ENCODE peak calls at places on chromosomes 7 and 10, in four cellular contexts. L, C, M and F are unnamed samples.
A peak's percentile ranks its signal among the peaks of the same experiment; 100 is the strongest.

GRCh38 chr7:94559972-94560371 is 50.4 kb downstream of the CASD1 start:
- DNase-seq in C (peak; percentile 83), L (no peak), M (no peak), F (no peak)

GRCh38 chr7:494261-494687 is 25.4 kb downstream of the PDGFA start:
- DNase-seq in L (peak; percentile 96), C (no peak), M (peak; percentile 74), F (no peak)

GRCh38 chr10:67772894-67773511 is 65.0 kb downstream of the DNAJC12 start:
- DNase-seq in L (no peak), M (no peak), C (no peak), F (peak; percentile 90)

GRCh38 chr7:55214707-55215106 is 150.4 kb upstream of the LANCL2 start:
- DNase-seq in M (no peak), L (no peak), C (no peak), F (no peak)

GRCh38 chr10:108307925-108308312 is 1143.4 kb upstream of the SORCS1 start:
- DNase-seq in C (no peak), L (no peak), M (no peak), F (no peak)

GRCh38 chr10:46240684-46241565 is 45.9 kb upstream of the ANTXRL start:
- DNase-seq in M (no peak), C (no peak), L (no peak), F (no peak)

GRCh38 chr7:84043661-84044191 is 150.9 kb downstream of the SEMA3A start:
- DNase-seq in M (no peak), L (no peak), C (peak; percentile 88), F (no peak)

GRCh38 chr10:67668448-67668847 is 27.5 kb downstream of the CTNNA3 start:
- DNase-seq in C (peak; percentile 3), L (no peak), M (no peak), F (no peak)

GRCh38 chr10:60910543-60910942 is 33.4 kb downstream of the RHOBTB1 start:
- DNase-seq in C (no peak), L (no peak), M (no peak), F (no peak)

GRCh38 chr7:92135100-92135429 is 788 bp upstream of the CYP51A1 start:
- DNase-seq in M (peak; percentile 44), C (peak; percentile 40), L (peak; percentile 53), F (no peak)

GRCh38 chr7:51824050-51824449 is 507.4 kb upstream of the COBL start:
- DNase-seq in C (no peak), M (no peak), L (no peak), F (no peak)

GRCh38 chr7:22723642-22724041 is 3.4 kb upstream of the IL6 start:
- DNase-seq in L (no peak), C (no peak), M (peak; percentile 2), F (no peak)

GRCh38 chr10:108358912-108359311 is 1194.4 kb upstream of the SORCS1 start:
- DNase-seq in L (peak; percentile 4), M (no peak), C (peak; percentile 2), F (peak; percentile 13)

GRCh38 chr7:82677493-82677892 is 233.9 kb upstream of the CACNA2D1 start:
- DNase-seq in C (no peak), M (no peak), L (no peak), F (no peak)

GRCh38 chr7:51103718-51104117 is 212.9 kb downstream of the COBL start:
- DNase-seq in L (no peak), C (no peak), M (no peak), F (no peak)

GRCh38 chr7:107592361-107593024 is 12.4 kb downstream of the BCAP29 start:
- DNase-seq in M (no peak), C (no peak), L (no peak), F (no peak)

GRCh38 chr10:178208-178607 is 43.0 kb downstream of the ZMYND11 start:
- DNase-seq in L (peak; percentile 36), M (peak; percentile 12), C (peak; percentile 14), F (no peak)

GRCh38 chr7:93715234-93715633 is 140.7 kb upstream of the CALCR start:
- DNase-seq in M (peak; percentile 56), C (peak; percentile 34), L (peak; percentile 33), F (no peak)

GRCh38 chr10:43667317-43667731 is 18.6 kb upstream of the ZNF32 start:
- DNase-seq in L (peak; percentile 86), C (no peak), M (peak; percentile 69), F (no peak)

GRCh38 chr10:124534231-124534798 is 72.7 kb downstream of the LHPP start:
- DNase-seq in M (no peak), L (no peak), C (no peak), F (no peak)

GRCh38 chr10:112349521-112350085 is 24.3 kb upstream of the ACSL5 start:
- DNase-seq in L (no peak), M (no peak), C (no peak), F (no peak)

GRCh38 chr7:137343483-137343841 is at the start of gene PTN:
- DNase-seq in L (peak; percentile 58), C (no peak), M (no peak), F (no peak)

GRCh38 chr7:142030846-142031245 is 35.2 kb downstream of the MGAM start:
- DNase-seq in L (no peak), M (no peak), C (no peak), F (no peak)

GRCh38 chr10:43120948-43121290 is 17.3 kb upstream of the CSGALNACT2 start:
- DNase-seq in C (no peak), M (no peak), L (no peak), F (peak; percentile 56)

GRCh38 chr7:51256916-51257315 is 59.7 kb downstream of the COBL start:
- DNase-seq in L (no peak), M (no peak), C (no peak), F (no peak)

GRCh38 chr7:8189615-8190014 is 72.4 kb downstream of the ICA1 start:
- DNase-seq in C (no peak), L (no peak), M (no peak), F (no peak)

GRCh38 chr10:79322616-79323566 is 24.4 kb upstream of the PPIF start:
- DNase-seq in C (no peak), L (no peak), M (no peak), F (peak; percentile 46)

GRCh38 chr7:47571355-47572100 is 10.4 kb downstream of the TNS3 start:
- DNase-seq in M (no peak), C (peak; percentile 90), L (peak; percentile 64), F (no peak)

GRCh38 chr7:98719396-98719795 is 102.3 kb downstream of the NPTX2 start:
- DNase-seq in C (no peak), L (no peak), M (no peak), F (no peak)

DNA sequence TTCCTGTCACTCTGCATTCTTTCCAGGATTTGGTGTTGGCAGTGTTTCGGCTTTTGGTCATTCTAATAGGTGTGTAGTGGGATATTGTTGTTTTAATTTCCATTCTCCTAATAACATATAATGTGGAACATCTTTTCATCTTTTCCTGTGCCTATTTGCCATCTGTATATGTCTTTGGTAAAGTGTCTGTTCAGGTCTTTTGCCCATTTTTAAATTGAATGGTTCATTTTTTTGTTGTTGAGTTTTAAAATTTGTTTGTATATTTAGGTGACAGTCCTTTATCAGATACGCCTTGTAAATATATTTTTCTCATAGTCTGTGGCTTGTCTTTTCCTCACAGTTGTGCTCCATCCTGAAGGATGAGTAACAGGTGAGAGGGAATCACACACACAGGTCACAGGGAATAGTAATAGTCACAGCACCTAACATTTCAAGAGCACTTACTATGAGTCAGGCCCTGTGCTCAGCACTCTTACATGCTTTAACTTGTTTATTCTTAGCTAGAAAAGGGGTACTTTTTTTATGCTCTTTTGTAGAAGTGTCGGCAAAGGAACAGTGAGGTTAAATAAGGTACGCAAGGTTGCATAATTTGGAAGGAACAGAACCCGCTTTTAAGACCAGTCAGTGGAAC is 117.1 kb upstream of the GATA3 start:
- DNase-seq in M (no peak), L (no peak), C (no peak), F (no peak)
- TF ChIP-seq MXI1 in M (no peak), L (no peak), C (no peak), F (no peak)

DNA sequence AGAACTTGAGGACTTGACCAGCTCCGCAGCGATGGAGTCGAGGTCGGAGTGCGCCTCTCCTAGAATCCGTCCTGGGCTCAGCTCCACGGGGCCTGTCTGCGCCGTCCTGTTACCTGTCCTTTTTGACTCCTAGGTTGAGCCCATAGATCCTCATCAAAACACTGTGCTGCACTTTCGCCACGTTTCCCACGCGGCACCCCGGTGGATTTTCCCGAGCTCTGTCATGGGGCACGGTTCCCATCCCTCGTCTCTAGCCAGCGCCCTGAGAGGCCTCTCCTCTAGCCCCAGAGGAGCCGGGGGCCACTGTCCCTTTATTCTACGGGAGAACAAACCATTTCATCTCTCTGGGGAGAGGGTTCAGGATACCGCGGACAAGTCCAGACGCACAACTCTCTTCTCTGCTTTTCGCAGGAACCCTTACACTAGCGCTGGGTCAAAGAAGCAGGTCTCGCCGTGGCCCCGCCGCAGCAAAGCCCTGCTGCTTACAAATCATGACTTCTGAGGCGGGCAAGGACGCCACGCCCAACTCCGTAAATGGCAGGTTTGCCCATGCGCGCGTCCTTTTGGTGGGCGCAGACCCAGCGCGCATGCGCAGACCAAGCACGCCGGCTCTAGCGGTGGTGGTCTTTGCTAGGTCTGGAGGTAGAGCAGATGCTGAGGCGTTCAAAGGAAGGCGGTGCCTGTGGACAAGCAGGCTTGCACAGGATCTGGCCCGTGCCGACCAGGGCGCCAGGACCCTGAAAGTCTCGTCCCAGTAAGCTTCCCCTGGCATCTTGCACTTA is 10.3 kb upstream of the ANKRD7 start:
- DNase-seq in M (no peak), L (peak; percentile 96), C (no peak), F (peak; percentile 33)
- H3K9ac ChIP-seq in M (no peak overlapping the region), L (peak overlapping the region; percentile 35), C (no peak overlapping the region), F (peak overlapping the region; percentile 58)

GRCh38 chr7:2982401-2982800 is 61.3 kb downstream of the CARD11 start:
- DNase-seq in L (no peak), C (no peak), M (no peak), F (no peak)

GRCh38 chr7:2979951-2980350 is 63.7 kb downstream of the CARD11 start:
- DNase-seq in L (no peak), C (no peak), M (no peak), F (no peak)

GRCh38 chr7:2981103-2981480 is 62.6 kb downstream of the CARD11 start:
- DNase-seq in M (no peak), L (no peak), C (no peak), F (no peak)

GRCh38 chr7:2980406-2981102 is 63.1 kb downstream of the CARD11 start:
- DNase-seq in L (no peak), M (no peak), C (no peak), F (no peak)

DNA sequence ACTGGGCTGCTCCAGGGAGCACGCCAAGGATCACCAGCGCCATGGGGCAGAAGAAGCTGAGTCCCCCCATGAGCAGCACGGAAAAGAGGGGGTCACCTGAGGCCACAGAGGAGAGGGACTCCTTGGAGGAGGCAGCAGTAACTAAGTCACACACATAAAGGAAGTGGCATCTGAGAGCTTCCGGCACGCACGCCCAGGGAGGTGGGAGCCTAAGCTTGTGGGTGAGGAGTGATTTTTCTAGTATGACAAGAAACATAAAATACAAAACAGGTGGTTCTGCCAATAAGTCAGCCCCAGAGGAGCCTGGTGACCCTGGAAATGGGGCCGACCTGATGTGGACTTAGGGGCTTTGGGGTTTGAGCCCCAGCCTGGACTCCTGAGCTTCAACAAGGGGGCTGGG is 60.8 kb downstream of the CARD11 start:
- DNase-seq in M (no peak), L (no peak), C (no peak), F (no peak)
- TF ChIP-seq JUND in M (no peak), L (no peak), C (no peak), F (no peak)

GRCh38 chr7:112987171-112987570 is 99.5 kb downstream of the GPR85 start:
- DNase-seq in M (no peak), L (no peak), C (no peak), F (no peak)

GRCh38 chr7:112981966-112982365 is 104.7 kb downstream of the GPR85 start:
- DNase-seq in C (no peak), L (no peak), M (no peak), F (no peak)

GRCh38 chr7:112982441-112983063 is 104.1 kb downstream of the GPR85 start:
- DNase-seq in M (no peak), C (no peak), L (no peak), F (no peak)

GRCh38 chr7:112986256-112987031 is 100.2 kb downstream of the GPR85 start:
- DNase-seq in M (no peak), L (no peak), C (no peak), F (no peak)

GRCh38 chr7:112985377-112985987 is 101.1 kb downstream of the GPR85 start:
- DNase-seq in L (no peak), C (no peak), M (no peak), F (no peak)
- TF ChIP-seq MXI1 in L (no peak), C (no peak), M (no peak), F (no peak)